ENCODE peak calls at places on chromosomes 13 and 19, in seven cellular contexts. W is psoas muscle; N is stimulated activated CD4-positive, alpha-beta T cell treated with anti-CD3 and anti-CD28 coated beads, Interleukin-2, amount 100 ng/mL, for 4 hours; V is WTC11; K is activated CD4-positive, alpha-beta T cell treated with anti-CD3 and anti-CD28 coated beads, Interleukin-2, amount 10 ng/mL, durations not matched to agents 7 days and 5 days; H is H9; B is RWPE1. A is an unnamed sample.
A peak's percentile ranks its signal among the peaks of the same experiment; 100 is the strongest.

GRCh38 chr13:101757446-101758039 is 305.1 kb downstream of the ITGBL1 start:
- DNase-seq in B (peak; percentile 74), W (no peak), V (no peak), H (no peak), K (no peak), N (no peak), A (peak; percentile 41)

GRCh38 chr13:48507024-48507423 is 25.9 kb downstream of the RCBTB2 start:
- DNase-seq in H (no peak), N (no peak), B (peak; percentile 38), W (no peak), K (no peak), V (no peak), A (no peak)

GRCh38 chr13:31385534-31385933 is 185.8 kb downstream of the B3GLCT start:
- DNase-seq in N (no peak), V (no peak), K (no peak), B (no peak), W (no peak), H (no peak), A (no peak)

GRCh38 chr19:7348587-7349230 is at the start of gene ARHGEF18:
- DNase-seq in V (no peak), N (peak; percentile 39), W (no peak), K (peak; percentile 80), B (no peak), H (no peak), A (no peak)

GRCh38 chr19:42175952-42176648 is 41.4 kb downstream of the DEDD2 start:
- DNase-seq in H (peak; percentile 53), K (no peak), W (no peak), N (no peak), V (peak; percentile 42), B (no peak), A (no peak)

GRCh38 chr13:33172400-33172799 is 113.2 kb downstream of the STARD13 start:
- DNase-seq in W (no peak), V (no peak), N (no peak), K (no peak), H (no peak), B (no peak), A (no peak)

GRCh38 chr19:32669205-32669785 is 5.7 kb downstream of the ANKRD27 start:
- DNase-seq in N (no peak), V (no peak), K (no peak), B (no peak), W (no peak), H (no peak), A (no peak)

GRCh38 chr19:6417713-6418561 is 6.7 kb downstream of the KHSRP start:
- DNase-seq in K (no peak), W (no peak), H (no peak), V (peak; percentile 36), N (no peak), B (no peak), A (no peak)

GRCh38 chr13:39599842-39600241 is 3.2 kb downstream of the LHFPL6 start:
- DNase-seq in H (no peak), B (no peak), W (no peak), K (no peak), V (no peak), N (no peak), A (no peak)

GRCh38 chr13:73411067-73411809 is 352.4 kb downstream of the KLF5 start:
- DNase-seq in N (no peak), V (no peak), W (no peak), K (no peak), H (no peak), B (no peak), A (peak; percentile 71)

GRCh38 chr19:7868326-7868670 is 5.9 kb downstream of the PRR36 start:
- DNase-seq in N (no peak), B (no peak), V (no peak), K (no peak), W (no peak), H (peak; percentile 81), A (no peak)

GRCh38 chr13:64817721-64818120 is 2412.4 kb downstream of the PCDH9 start:
- DNase-seq in V (no peak), H (no peak), N (no peak), W (no peak), B (no peak), K (no peak), A (no peak)

GRCh38 chr13:54492995-54493394 is 1464.4 kb downstream of the OLFM4 start:
- DNase-seq in H (no peak), W (no peak), V (no peak), N (no peak), B (no peak), K (no peak), A (no peak)

GRCh38 chr19:53906211-53907192 is 2.6 kb upstream of the CACNG7 start:
- DNase-seq in H (peak; percentile 73), N (peak; percentile 45), K (peak; percentile 62), V (peak; percentile 89), W (peak; percentile 45), B (peak; percentile 65), A (peak; percentile 20)

GRCh38 chr19:38838208-38838985 is 6.8 kb upstream of the ECH1 start:
- DNase-seq in V (no peak), K (no peak), W (no peak), N (peak; percentile 69), B (peak; percentile 88), H (no peak), A (no peak)

GRCh38 chr19:23118400-23118799 is 1.6 kb downstream of the ZNF730 start:
- DNase-seq in N (no peak), K (no peak), W (no peak), H (peak; percentile 47), B (no peak), V (peak; percentile 24), A (no peak)

GRCh38 chr13:48675247-48675646 is 21.5 kb downstream of the CYSLTR2 start:
- DNase-seq in W (no peak), B (no peak), K (no peak), H (no peak), N (no peak), V (no peak), A (no peak)

GRCh38 chr19:18470153-18470552 is 32.2 kb upstream of the ISYNA1 start:
- DNase-seq in N (no peak), W (no peak), V (peak; percentile 78), H (peak; percentile 81), B (no peak), K (peak; percentile 27), A (no peak)

GRCh38 chr13:112066624-112067004 is 335 bp upstream of the SOX1 start:
- DNase-seq in N (peak; percentile 59), K (peak; percentile 20), W (peak; percentile 38), H (peak; percentile 91), V (peak; percentile 83), B (no peak), A (no peak)

GRCh38 chr13:40611635-40612422 is 54.6 kb downstream of the FOXO1 start:
- DNase-seq in B (no peak), H (no peak), K (no peak), N (no peak), V (no peak), W (no peak), A (no peak)

GRCh38 chr13:76886292-76887061 is at the start of gene KCTD12:
- DNase-seq in V (peak; percentile 74), K (peak; percentile 74), N (peak; percentile 87), B (peak; percentile 31), H (peak; percentile 73), W (peak; percentile 89), A (peak; percentile 60)

GRCh38 chr13:20711301-20712044 is 8.0 kb downstream of the IL17D start:
- DNase-seq in N (no peak), W (no peak), B (no peak), H (peak; percentile 79), V (peak; percentile 75), K (no peak), A (no peak)

GRCh38 chr13:98225036-98225940 is 48.2 kb upstream of the RNF113B start:
- DNase-seq in B (no peak), V (no peak), W (no peak), H (no peak), N (no peak), K (no peak), A (no peak)

GRCh38 chr13:109565877-109566276 is 220.5 kb downstream of the IRS2 start:
- DNase-seq in H (no peak), K (no peak), N (no peak), V (no peak), W (no peak), B (no peak), A (no peak)

GRCh38 chr19:36141039-36141914 is 1.4 kb downstream of the CAPNS1 start:
- DNase-seq in H (peak; percentile 98), N (peak; percentile 85), W (peak; percentile 86), K (peak; percentile 92), V (peak; percentile 97), B (peak; percentile 91), A (peak; percentile 89)

GRCh38 chr13:32284927-32285632 is 30.1 kb downstream of the ZAR1L start:
- DNase-seq in N (no peak), B (peak; percentile 15), W (no peak), K (no peak), V (no peak), H (no peak), A (peak; percentile 34)

GRCh38 chr13:110301606-110302131 is 5.3 kb downstream of the COL4A1 start:
- DNase-seq in V (no peak), H (no peak), B (no peak), K (no peak), W (no peak), N (no peak), A (no peak)

GRCh38 chr19:33292595-33293254 is 9.6 kb downstream of the CEBPA start:
- DNase-seq in W (no peak), B (no peak), N (no peak), H (no peak), V (no peak), K (no peak), A (no peak)

GRCh38 chr19:9427941-9428340 is 7.4 kb downstream of the ZNF266 start:
- DNase-seq in W (no peak), B (no peak), K (no peak), N (no peak), H (no peak), V (no peak), A (no peak)

A was measured in LoVo.